ENCODE peak calls at places on chromosome 10, in four cellular contexts. One of them, this sample, is unnamed.

GRCh38 chr10:132391372-132392020 is 5.5 kb upstream of the PWWP2B start:
- DNase-seq in GM13976: no peak
- DNase-seq in nephron progenitor cell: no peak
- DNase-seq in A549: no peak
- DNase-seq in this sample: no peak

GRCh38 chr10:14405076-14406065 is 74.6 kb upstream of the FRMD4A start:
- DNase-seq in nephron progenitor cell: no peak
- DNase-seq in A549: peak
- DNase-seq in GM13976: no peak
- DNase-seq in this sample: no peak

GRCh38 chr10:43419997-43420368 is 11.0 kb upstream of the HNRNPF start:
- DNase-seq in GM13976: no peak
- DNase-seq in A549: no peak
- DNase-seq in nephron progenitor cell: no peak
- DNase-seq in this sample: no peak

GRCh38 chr10:114632869-114633715 is 25.0 kb downstream of the ABLIM1 start:
- DNase-seq in nephron progenitor cell: no peak
- DNase-seq in GM13976: peak
- DNase-seq in A549: peak
- DNase-seq in this sample: peak

GRCh38 chr10:34853357-34853756 is 38.3 kb upstream of the PARD3 start:
- DNase-seq in GM13976: no peak
- DNase-seq in nephron progenitor cell: no peak
- DNase-seq in A549: no peak
- DNase-seq in this sample: no peak

GRCh38 chr10:131911451-131911850 is 10.6 kb downstream of the PPP2R2D start:
- DNase-seq in nephron progenitor cell: no peak
- DNase-seq in A549: no peak
- DNase-seq in GM13976: no peak
- DNase-seq in this sample: no peak

GRCh38 chr10:30854656-30855055 is 177.0 kb downstream of the ZNF438 start:
- DNase-seq in nephron progenitor cell: no peak
- DNase-seq in GM13976: no peak
- DNase-seq in A549: no peak
- DNase-seq in this sample: no peak

GRCh38 chr10:31707578-31708411 is 220.8 kb downstream of the ARHGAP12 start:
- DNase-seq in nephron progenitor cell: peak
- DNase-seq in A549: no peak
- DNase-seq in GM13976: peak
- DNase-seq in this sample: peak

GRCh38 chr10:8044908-8045727 is 9.4 kb upstream of the GATA3 start:
- DNase-seq in GM13976: no peak
- DNase-seq in A549: no peak
- DNase-seq in nephron progenitor cell: peak
- DNase-seq in this sample: no peak

GRCh38 chr10:122234416-122234815 is 36.7 kb upstream of the BTBD16 start:
- DNase-seq in nephron progenitor cell: no peak
- DNase-seq in GM13976: no peak
- DNase-seq in A549: no peak
- DNase-seq in this sample: no peak

GRCh38 chr10:88672041-88672440 is 7.8 kb downstream of the LIPF start:
- DNase-seq in nephron progenitor cell: no peak
- DNase-seq in A549: no peak
- DNase-seq in GM13976: peak
- DNase-seq in this sample: no peak

GRCh38 chr10:61000769-61001730 is 57.1 kb upstream of the RHOBTB1 start:
- DNase-seq in nephron progenitor cell: peak
- DNase-seq in A549: peak
- DNase-seq in GM13976: peak
- DNase-seq in this sample: peak

GRCh38 chr10:80260295-80261243 is 28.9 kb downstream of the MAT1A start:
- DNase-seq in A549: peak
- DNase-seq in GM13976: peak
- DNase-seq in nephron progenitor cell: peak
- DNase-seq in this sample: no peak
- TF ChIP-seq CTCF in A549: peak
- TF ChIP-seq CTCF in GM13976: peak
- TF ChIP-seq CTCF in nephron progenitor cell: peak
- TF ChIP-seq CTCF in this sample: peak

GRCh38 chr10:89837173-89838001 is 136.0 kb downstream of the KIF20B start:
- DNase-seq in GM13976: peak
- DNase-seq in A549: no peak
- DNase-seq in nephron progenitor cell: no peak
- DNase-seq in this sample: no peak
- TF ChIP-seq CTCF in GM13976: peak
- TF ChIP-seq CTCF in A549: no peak
- TF ChIP-seq CTCF in nephron progenitor cell: no peak
- TF ChIP-seq CTCF in this sample: no peak

GRCh38 chr10:83961620-83962019 is 177.7 kb upstream of the GHITM start:
- DNase-seq in nephron progenitor cell: no peak
- DNase-seq in GM13976: no peak
- DNase-seq in A549: no peak
- DNase-seq in this sample: no peak

GRCh38 chr10:83963446-83963845 is 175.9 kb upstream of the GHITM start:
- DNase-seq in nephron progenitor cell: no peak
- DNase-seq in A549: no peak
- DNase-seq in GM13976: no peak
- DNase-seq in this sample: no peak

GRCh38 chr10:83968052-83968451 is 171.3 kb upstream of the GHITM start:
- DNase-seq in nephron progenitor cell: no peak
- DNase-seq in GM13976: no peak
- DNase-seq in A549: no peak
- DNase-seq in this sample: no peak

GRCh38 chr10:83960125-83960524 is 179.2 kb upstream of the GHITM start:
- DNase-seq in A549: no peak
- DNase-seq in nephron progenitor cell: no peak
- DNase-seq in GM13976: no peak
- DNase-seq in this sample: no peak

DNA sequence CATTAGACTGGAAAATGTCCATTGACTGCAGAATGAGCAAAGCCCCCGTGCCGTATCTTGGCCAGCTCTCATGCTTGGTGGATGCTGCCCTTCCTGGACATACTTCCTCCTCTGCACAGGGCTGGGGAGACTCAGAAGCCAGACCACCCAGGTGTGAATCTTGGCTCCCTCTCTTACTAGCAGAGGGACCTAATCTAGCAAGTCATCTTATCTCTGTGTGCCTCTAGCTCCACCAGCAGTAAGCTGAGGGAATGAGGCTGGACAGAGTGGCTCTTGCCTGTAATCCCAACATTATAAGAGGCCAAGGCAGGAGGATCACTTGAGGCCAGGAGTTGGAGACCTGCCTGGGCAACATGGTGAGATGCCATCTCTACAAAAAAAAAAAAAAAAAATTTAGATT is 173.8 kb upstream of the GHITM start:
- DNase-seq in A549: no peak
- DNase-seq in GM13976: no peak
- DNase-seq in nephron progenitor cell: no peak
- DNase-seq in this sample: no peak
- TF ChIP-seq CTCF in A549: no peak
- TF ChIP-seq CTCF in GM13976: no peak
- TF ChIP-seq CTCF in nephron progenitor cell: no peak
- TF ChIP-seq CTCF in this sample: no peak

DNA sequence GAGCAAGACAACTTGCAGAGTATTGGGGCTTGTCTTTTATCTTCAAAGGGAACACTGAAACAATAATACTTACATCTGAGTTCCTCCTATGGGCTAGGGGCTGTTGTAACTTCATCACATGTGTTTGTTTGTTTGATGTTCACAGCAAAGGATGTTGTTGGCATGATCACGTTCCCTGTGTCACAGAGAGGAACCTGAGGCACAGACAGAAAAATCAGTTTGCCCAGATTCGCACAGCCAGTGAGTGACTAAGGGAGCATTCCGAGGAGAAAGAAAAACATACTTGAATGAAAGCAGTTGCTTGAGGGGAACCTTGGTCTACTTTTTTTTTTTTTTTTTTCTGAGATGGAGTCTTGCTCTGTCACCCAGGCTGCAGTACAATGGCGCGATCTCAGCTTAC is 87.2 kb upstream of the PFKP start:
- DNase-seq in A549: no peak
- DNase-seq in nephron progenitor cell: no peak
- DNase-seq in GM13976: no peak
- DNase-seq in this sample: no peak
- TF ChIP-seq CTCF in A549: no peak
- TF ChIP-seq CTCF in nephron progenitor cell: no peak
- TF ChIP-seq CTCF in GM13976: no peak
- TF ChIP-seq CTCF in this sample: no peak

GRCh38 chr10:101140950-101141621 is 10.0 kb downstream of the TLX1 start:
- DNase-seq in nephron progenitor cell: no peak
- DNase-seq in A549: no peak
- DNase-seq in GM13976: no peak
- DNase-seq in this sample: no peak

GRCh38 chr10:101137271-101137670 is 6.2 kb downstream of the TLX1 start:
- DNase-seq in GM13976: no peak
- DNase-seq in A549: no peak
- DNase-seq in nephron progenitor cell: no peak
- DNase-seq in this sample: no peak

GRCh38 chr10:101138788-101139420 is 7.8 kb downstream of the TLX1 start:
- DNase-seq in nephron progenitor cell: no peak
- DNase-seq in GM13976: no peak
- DNase-seq in A549: no peak
- DNase-seq in this sample: no peak

GRCh38 chr10:101140084-101140949 is 9.2 kb downstream of the TLX1 start:
- DNase-seq in nephron progenitor cell: peak
- DNase-seq in GM13976: no peak
- DNase-seq in A549: no peak
- DNase-seq in this sample: no peak

DNA sequence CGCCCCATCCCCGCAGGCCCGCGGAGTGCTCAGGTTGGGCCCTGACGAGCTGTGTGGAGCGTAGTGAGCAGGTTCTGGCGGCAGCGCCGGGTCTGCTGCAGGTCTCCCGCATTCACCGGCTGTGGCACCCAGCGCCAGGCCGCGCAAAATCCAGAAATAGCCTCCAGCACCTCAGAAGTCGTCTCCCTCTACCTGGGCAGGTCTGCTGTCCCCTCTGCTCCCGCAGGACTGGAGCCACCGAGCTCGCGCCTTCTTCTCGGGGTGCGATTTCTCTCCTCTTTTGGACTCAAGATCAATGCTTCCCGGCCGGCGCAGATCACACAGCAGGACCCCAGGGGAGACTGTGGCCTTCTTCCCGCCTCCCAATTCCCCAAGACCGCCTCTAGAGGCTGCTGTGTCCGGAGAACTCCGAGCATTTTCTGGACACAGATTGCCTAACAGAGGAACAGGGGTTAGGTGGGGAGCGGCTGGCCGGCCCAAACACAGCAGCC is 8.4 kb downstream of the TLX1 start:
- DNase-seq in GM13976: no peak
- DNase-seq in nephron progenitor cell: peak
- DNase-seq in A549: no peak
- DNase-seq in this sample: peak
- TF ChIP-seq CTCF in GM13976: no peak
- TF ChIP-seq CTCF in nephron progenitor cell: peak
- TF ChIP-seq CTCF in A549: no peak
- TF ChIP-seq CTCF in this sample: peak

GRCh38 chr10:2935647-2936386 is 131.5 kb upstream of the PFKP start:
- DNase-seq in GM13976: no peak
- DNase-seq in A549: no peak
- DNase-seq in nephron progenitor cell: no peak
- DNase-seq in this sample: no peak

GRCh38 chr10:2942937-2943336 is 124.4 kb upstream of the PFKP start:
- DNase-seq in GM13976: no peak
- DNase-seq in A549: no peak
- DNase-seq in nephron progenitor cell: no peak
- DNase-seq in this sample: no peak

GRCh38 chr10:2936816-2937215 is 130.5 kb upstream of the PFKP start:
- DNase-seq in A549: no peak
- DNase-seq in nephron progenitor cell: no peak
- DNase-seq in GM13976: no peak
- DNase-seq in this sample: no peak

GRCh38 chr10:2933924-2934323 is 133.4 kb upstream of the PFKP start:
- DNase-seq in GM13976: no peak
- DNase-seq in A549: no peak
- DNase-seq in nephron progenitor cell: no peak
- DNase-seq in this sample: no peak

GRCh38 chr10:2938869-2939268 is 128.5 kb upstream of the PFKP start:
- DNase-seq in GM13976: no peak
- DNase-seq in A549: peak
- DNase-seq in nephron progenitor cell: no peak
- DNase-seq in this sample: no peak
- TF ChIP-seq CTCF in GM13976: no peak
- TF ChIP-seq CTCF in A549: peak
- TF ChIP-seq CTCF in nephron progenitor cell: no peak
- TF ChIP-seq CTCF in this sample: no peak

GRCh38 chr10:106764360-106764759 is 400.1 kb downstream of the SORCS1 start:
- DNase-seq in nephron progenitor cell: no peak
- DNase-seq in A549: no peak
- DNase-seq in GM13976: no peak
- DNase-seq in this sample: no peak

GRCh38 chr10:106768204-106768603 is 396.3 kb downstream of the SORCS1 start:
- DNase-seq in A549: no peak
- DNase-seq in GM13976: no peak
- DNase-seq in nephron progenitor cell: no peak
- DNase-seq in this sample: no peak

GRCh38 chr10:106771132-106771531 is 393.4 kb downstream of the SORCS1 start:
- DNase-seq in nephron progenitor cell: no peak
- DNase-seq in GM13976: no peak
- DNase-seq in A549: no peak
- DNase-seq in this sample: no peak

GRCh38 chr10:106765355-106765754 is 399.2 kb downstream of the SORCS1 start:
- DNase-seq in nephron progenitor cell: no peak
- DNase-seq in GM13976: no peak
- DNase-seq in A549: no peak
- DNase-seq in this sample: no peak
- TF ChIP-seq CTCF in nephron progenitor cell: no peak
- TF ChIP-seq CTCF in GM13976: no peak
- TF ChIP-seq CTCF in A549: no peak
- TF ChIP-seq CTCF in this sample: no peak

GRCh38 chr10:81814842-81815241 is 60.2 kb upstream of the NRG3 start:
- DNase-seq in A549: no peak
- DNase-seq in GM13976: no peak
- DNase-seq in nephron progenitor cell: no peak
- DNase-seq in this sample: no peak

GRCh38 chr10:81817611-81818160 is 57.3 kb upstream of the NRG3 start:
- DNase-seq in nephron progenitor cell: no peak
- DNase-seq in A549: no peak
- DNase-seq in GM13976: no peak
- DNase-seq in this sample: no peak

DNA sequence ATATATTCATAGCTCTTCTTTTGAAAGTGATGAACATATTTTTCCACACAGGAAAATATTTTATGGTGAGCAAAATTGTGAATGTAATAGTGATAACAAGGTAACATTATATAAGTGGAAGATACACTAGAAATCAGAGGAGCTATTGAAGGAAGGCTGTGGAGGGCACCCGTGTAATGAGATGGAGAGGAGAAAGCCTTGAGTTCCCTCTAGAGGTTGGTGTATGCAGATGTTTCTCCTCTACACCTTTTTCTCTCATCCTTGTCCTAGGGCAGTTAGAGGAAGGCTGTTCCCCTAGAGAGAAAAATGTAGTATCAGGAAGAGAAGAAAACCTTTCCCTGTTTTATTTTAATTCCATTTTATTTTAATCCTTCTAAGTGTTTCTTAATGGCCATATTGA is 54.6 kb upstream of the NRG3 start:
- DNase-seq in nephron progenitor cell: no peak
- DNase-seq in GM13976: no peak
- DNase-seq in A549: peak
- DNase-seq in this sample: no peak
- TF ChIP-seq CTCF in nephron progenitor cell: peak
- TF ChIP-seq CTCF in GM13976: no peak
- TF ChIP-seq CTCF in A549: no peak
- TF ChIP-seq CTCF in this sample: no peak